ENCODE peak calls at places on chromosomes 7 and 10, in five cellular contexts. X is heart left ventricle, J is H1, R is Peyer's patch, W is A549. L is an unnamed sample.

GRCh38 chr7:24435002-24435401 is 138.2 kb upstream of the PALS2 start:
- DNase-seq in J (peak; percentile 62), X (no peak), W (no peak), R (no peak), L (no peak)

GRCh38 chr10:17644485-17644964 is 574 bp downstream of the STAM start:
- DNase-seq in J (no peak), R (no peak), X (no peak), W (no peak), L (no peak)

GRCh38 chr10:12455774-12456173 is 106.4 kb downstream of the CAMK1D start:
- DNase-seq in J (no peak), W (peak; percentile 22), R (no peak), X (no peak), L (no peak)

GRCh38 chr10:51607436-51607835 is 92.0 kb downstream of the CSTF2T start:
- DNase-seq in W (no peak), J (no peak), R (no peak), X (no peak), L (no peak)

GRCh38 chr7:43888983-43889945 is 17.1 kb downstream of the URGCP start:
- DNase-seq in R (no peak), X (no peak), J (no peak), W (no peak), L (no peak)

GRCh38 chr7:75642810-75643486 is 95.8 kb downstream of the HIP1 start:
- DNase-seq in J (peak; percentile 85), R (peak; percentile 62), X (peak; percentile 36), W (peak; percentile 82), L (no peak)

GRCh38 chr10:79454259-79454658 is 8.8 kb upstream of the ZCCHC24 start:
- DNase-seq in J (no peak), W (no peak), X (no peak), R (no peak), L (no peak)

GRCh38 chr7:120395526-120396019 is 122.6 kb downstream of the KCND2 start:
- DNase-seq in J (no peak), W (no peak), R (no peak), X (no peak), L (no peak)

GRCh38 chr7:1843271-1843861 is 173.3 kb downstream of the ELFN1 start:
- DNase-seq in W (no peak), R (no peak), X (no peak), J (no peak), L (peak; percentile 6)

GRCh38 chr10:124624456-124624855 is 119.7 kb downstream of the FAM53B start:
- DNase-seq in J (no peak), W (no peak), R (no peak), X (no peak), L (no peak)

GRCh38 chr7:36276428-36277246 is 113.0 kb upstream of the ANLN start:
- DNase-seq in X (no peak), J (no peak), W (no peak), R (no peak), L (no peak)

GRCh38 chr10:416091-416515 is 273.4 kb downstream of the DIP2C start:
- DNase-seq in X (no peak), R (no peak), J (no peak), W (peak; percentile 31), L (no peak)

GRCh38 chr7:136105191-136105590 is 128.0 kb upstream of the MTPN start:
- DNase-seq in X (no peak), J (no peak), R (no peak), W (no peak), L (no peak)

GRCh38 chr10:73807471-73807870 is 3.9 kb downstream of the NDST2 start:
- DNase-seq in W (no peak), J (no peak), R (no peak), X (no peak), L (no peak)

GRCh38 chr7:157652954-157653826 is 316.4 kb downstream of the DNAJB6 start:
- DNase-seq in R (no peak), X (no peak), J (no peak), W (no peak), L (no peak)

GRCh38 chr10:89705466-89705865 is 4.1 kb downstream of the KIF20B start:
- DNase-seq in J (no peak), X (no peak), W (no peak), R (no peak), L (no peak)

GRCh38 chr10:70233109-70233938 is at the start of gene PPA1:
- DNase-seq in W (peak; percentile 96), J (peak; percentile 100), R (peak; percentile 98), X (peak; percentile 99), L (peak; percentile 98)
- TF ChIP-seq POLR2A in W (peak; percentile 80), J (peak; percentile 58), R (peak; percentile 98), X (no peak), L (peak; percentile 64)

GRCh38 chr10:119269737-119270136 is 62.4 kb downstream of the GRK5 start:
- DNase-seq in R (no peak), W (no peak), J (no peak), X (no peak), L (peak; percentile 21)
- H3K27ac ChIP-seq in R (peak overlapping the region; percentile 85), W (peak overlapping the region; percentile 33), J (no peak overlapping the region), X (peak overlapping the region; percentile 53), L (peak overlapping the region; percentile 72)

GRCh38 chr7:95611224-95611623 is 14.9 kb upstream of the PDK4 start:
- DNase-seq in X (no peak), W (no peak), J (no peak), R (no peak), L (no peak)

GRCh38 chr7:95607477-95608010 is 11.2 kb upstream of the PDK4 start:
- DNase-seq in J (no peak), R (no peak), W (no peak), X (no peak), L (peak; percentile 22)

GRCh38 chr7:95609277-95609971 is 13.1 kb upstream of the PDK4 start:
- DNase-seq in R (no peak), W (peak; percentile 41), J (no peak), X (peak; percentile 53), L (peak; percentile 43)

GRCh38 chr7:95605275-95605674 is 9.0 kb upstream of the PDK4 start:
- DNase-seq in J (no peak), X (no peak), W (no peak), R (no peak), L (no peak)

DNA sequence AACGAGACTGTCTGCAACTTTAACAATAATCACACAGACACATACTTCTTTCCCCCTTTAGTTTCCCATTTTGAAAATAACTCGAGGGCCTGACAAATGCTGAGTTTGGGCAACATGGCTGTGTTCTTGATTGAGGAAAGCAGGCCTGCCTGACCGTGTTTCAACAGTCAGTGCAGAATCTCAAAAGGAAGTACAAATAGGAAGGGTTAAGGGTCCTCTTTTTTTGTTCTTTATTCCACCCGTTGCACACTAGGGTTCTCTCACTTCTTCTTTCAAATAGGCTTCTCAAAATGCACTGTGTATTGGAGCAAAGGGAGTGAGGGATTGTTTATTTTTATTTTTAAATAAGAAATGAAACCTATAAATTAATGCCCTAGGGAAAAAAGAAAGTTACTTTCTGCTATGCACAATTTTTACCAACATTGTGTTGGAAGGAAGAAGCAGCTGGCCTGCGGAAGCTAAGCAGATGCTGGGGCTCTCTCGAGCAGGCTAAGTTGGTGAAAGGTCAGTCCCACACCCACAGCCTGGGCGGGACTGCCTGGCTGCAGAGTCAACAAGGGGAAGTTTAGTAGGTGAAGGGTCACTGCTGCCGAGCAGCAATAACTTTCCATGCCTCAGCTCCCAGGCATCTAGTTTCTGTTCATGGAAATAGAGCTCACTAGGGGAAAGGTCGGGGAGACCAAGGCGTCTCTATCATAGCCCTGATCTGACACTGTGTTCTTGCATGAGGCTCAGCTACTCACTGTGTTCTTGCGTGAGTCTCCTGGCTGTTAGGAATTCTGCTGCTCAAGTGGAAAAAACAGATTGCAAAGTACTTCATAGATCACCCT is 12.2 kb upstream of the PDK4 start:
- DNase-seq in W (peak; percentile 87), X (peak; percentile 91), J (no peak), R (peak; percentile 81), L (peak; percentile 90)
- TF ChIP-seq POLR2A in W (no peak), X (no peak), J (no peak), R (peak; percentile 69), L (peak; percentile 34)

DNA sequence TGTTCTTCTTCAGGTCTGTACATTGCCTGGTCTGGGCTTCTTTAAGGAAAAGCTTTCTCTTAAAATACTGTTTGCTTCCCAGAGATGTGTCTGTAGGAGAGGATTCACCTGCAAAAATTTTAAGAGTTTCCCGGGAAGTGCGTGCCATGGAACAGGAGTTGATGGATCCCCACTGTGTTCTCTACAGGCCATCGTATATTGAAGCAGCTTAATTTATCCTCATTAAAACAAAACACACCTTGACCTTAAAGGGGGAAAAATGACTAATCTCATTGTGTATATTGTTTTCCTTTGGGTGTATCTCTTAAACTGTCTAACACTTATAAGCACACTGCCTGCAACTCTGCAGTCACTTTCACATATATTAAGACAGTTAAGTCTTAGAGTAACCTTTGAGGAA is 111.4 kb downstream of the ST7 start:
- DNase-seq in W (no peak), X (no peak), R (no peak), J (no peak), L (no peak)
- H3K27ac ChIP-seq in W (no peak overlapping the region), X (no peak overlapping the region), R (no peak overlapping the region), J (no peak overlapping the region), L (no peak overlapping the region)

L was measured in ovary.